ENCODE peak calls at places on chromosomes 6 and 20, in nine cellular contexts. I, F, X, G, Y, H, R, N and Q are unnamed samples.

GRCh38 chr20:53468583-53468982 is 125.1 kb downstream of the ZNF217 start:
- DNase-seq in X (no peak), R (no peak), N (no peak), I (no peak), F (no peak), Y (no peak), G (peak; percentile 20), H (no peak), Q (no peak)

GRCh38 chr6:161319231-161319630 is 45.4 kb upstream of the AGPAT4 start:
- DNase-seq in H (no peak), N (no peak), F (no peak), X (no peak), G (no peak), Y (no peak), I (no peak), R (no peak), Q (no peak)

GRCh38 chr6:161727063-161727462 is 453.2 kb upstream of the AGPAT4 start:
- DNase-seq in R (no peak), Y (no peak), X (no peak), F (no peak), N (no peak), G (no peak), H (peak; percentile 57), I (no peak), Q (no peak)

GRCh38 chr6:14661188-14661587 is 543.6 kb downstream of the CD83 start:
- DNase-seq in N (no peak), G (peak; percentile 29), X (no peak), I (peak; percentile 89), F (no peak), H (no peak), R (peak; percentile 72), Y (no peak), Q (no peak)

GRCh38 chr6:151757506-151757955 is 50.0 kb upstream of the ESR1 start:
- DNase-seq in R (no peak), X (no peak), Y (no peak), I (no peak), H (no peak), G (peak; percentile 50), N (no peak), F (no peak), Q (no peak)

GRCh38 chr6:28161410-28162079 is 19.9 kb downstream of the ZKSCAN8 start:
- DNase-seq in H (peak; percentile 77), I (peak; percentile 68), R (peak; percentile 62), F (peak; percentile 80), X (peak; percentile 85), Y (no peak), G (peak; percentile 89), N (peak; percentile 82), Q (peak; percentile 39)

GRCh38 chr6:150620244-150620643 is 20.6 kb downstream of the PLEKHG1 start:
- DNase-seq in H (no peak), Y (no peak), X (no peak), I (no peak), R (no peak), G (no peak), N (no peak), F (no peak), Q (no peak)

GRCh38 chr20:36606171-36607116 is 865 bp downstream of the RAB5IF start:
- DNase-seq in R (no peak), X (no peak), N (no peak), Y (no peak), F (peak; percentile 65), G (no peak), H (peak; percentile 46), I (peak; percentile 21), Q (no peak)

GRCh38 chr6:143579703-143580102 is 68.2 kb upstream of the FUCA2 start:
- DNase-seq in N (no peak), G (no peak), Y (peak; percentile 69), I (peak; percentile 95), X (peak; percentile 85), F (peak; percentile 96), R (no peak), H (no peak), Q (no peak)

GRCh38 chr6:105453968-105454367 is 51.1 kb upstream of the PREP start:
- DNase-seq in F (no peak), G (no peak), R (no peak), I (no peak), Y (no peak), H (no peak), N (no peak), X (no peak), Q (no peak)

GRCh38 chr20:10807013-10807412 is 133.2 kb upstream of the JAG1 start:
- DNase-seq in N (no peak), R (no peak), I (no peak), Y (no peak), H (peak; percentile 20), X (no peak), G (no peak), F (no peak), Q (no peak)

GRCh38 chr20:59434950-59435349 is 134.5 kb downstream of the EDN3 start:
- DNase-seq in Y (no peak), R (no peak), F (no peak), N (no peak), I (no peak), H (no peak), X (no peak), G (no peak), Q (no peak)

GRCh38 chr6:170403451-170403850 is 96.9 kb downstream of the FAM120B start:
- DNase-seq in X (no peak), H (peak; percentile 88), I (peak; percentile 70), F (peak; percentile 23), R (no peak), N (no peak), G (no peak), Y (no peak), Q (peak; percentile 59)

GRCh38 chr6:98605705-98606104 is 228.7 kb upstream of the POU3F2 start:
- DNase-seq in Y (no peak), F (no peak), H (no peak), G (no peak), X (no peak), I (no peak), R (no peak), N (no peak), Q (no peak)

GRCh38 chr20:64065062-64065972 is 2.3 kb downstream of the TCEA2 start:
- DNase-seq in R (no peak), F (no peak), H (no peak), Y (no peak), I (no peak), N (no peak), X (no peak), G (no peak), Q (no peak)

GRCh38 chr20:56843817-56844216 is 214.7 kb downstream of the TFAP2C start:
- DNase-seq in Y (no peak), X (no peak), I (no peak), R (no peak), G (no peak), H (no peak), F (peak; percentile 19), N (no peak), Q (no peak)

GRCh38 chr6:11083491-11083890 is 10.1 kb upstream of the SMIM13 start:
- DNase-seq in F (peak; percentile 19), R (no peak), N (no peak), I (peak; percentile 89), X (no peak), H (no peak), G (no peak), Y (no peak), Q (no peak)

GRCh38 chr6:117548797-117549301 is 53.5 kb downstream of the GOPC start:
- DNase-seq in R (no peak), F (peak; percentile 42), H (no peak), X (no peak), G (no peak), I (peak; percentile 73), Y (no peak), N (no peak), Q (no peak)

GRCh38 chr6:118787746-118788419 is 106.1 kb upstream of the ASF1A start:
- DNase-seq in G (no peak), Y (peak; percentile 32), X (peak; percentile 60), R (no peak), F (peak; percentile 45), H (no peak), N (no peak), I (no peak), Q (no peak)

GRCh38 chr20:35312348-35312747 is 20.1 kb upstream of the FAM83C start:
- DNase-seq in I (peak; percentile 96), N (no peak), F (peak; percentile 92), Y (peak; percentile 49), H (no peak), R (no peak), G (no peak), X (no peak), Q (no peak)

GRCh38 chr6:136173519-136174507 is 76.3 kb downstream of the MTFR2 start:
- DNase-seq in N (no peak), X (no peak), G (no peak), R (no peak), I (peak; percentile 96), Y (no peak), F (no peak), H (no peak), Q (no peak)

GRCh38 chr20:10578607-10579006 is 95.2 kb downstream of the JAG1 start:
- DNase-seq in Y (no peak), N (no peak), R (no peak), G (no peak), I (peak; percentile 92), H (no peak), X (no peak), F (peak; percentile 38), Q (no peak)

GRCh38 chr6:35552285-35552917 is 39.7 kb upstream of the TULP1 start:
- DNase-seq in R (peak; percentile 24), N (no peak), H (peak; percentile 48), X (no peak), G (peak; percentile 35), I (peak; percentile 35), Y (no peak), F (peak; percentile 17), Q (no peak)

GRCh38 chr6:125102901-125103300 is 50.7 kb upstream of the TPD52L1 start:
- DNase-seq in G (no peak), H (no peak), N (no peak), X (no peak), I (peak; percentile 94), Y (peak; percentile 31), R (no peak), F (peak; percentile 82), Q (no peak)

GRCh38 chr6:37101991-37102298 is 68.0 kb upstream of the PIM1 start:
- DNase-seq in N (no peak), F (no peak), R (no peak), I (no peak), X (no peak), Y (no peak), H (no peak), G (no peak), Q (no peak)

GRCh38 chr6:71012871-71013456 is 56.1 kb upstream of the B3GAT2 start:
- DNase-seq in G (peak; percentile 56), H (peak; percentile 76), Y (peak; percentile 25), X (no peak), I (peak; percentile 51), N (no peak), R (no peak), F (peak; percentile 66), Q (peak; percentile 66)

GRCh38 chr6:41471064-41471895 is 74.9 kb upstream of the FOXP4 start:
- DNase-seq in H (no peak), N (no peak), I (no peak), X (no peak), F (no peak), G (no peak), Y (no peak), R (no peak), Q (no peak)

GRCh38 chr6:157272866-157273755 is 50.2 kb downstream of the TMEM242 start:
- DNase-seq in X (no peak), F (peak; percentile 43), Y (no peak), G (no peak), N (no peak), H (peak; percentile 37), R (no peak), I (no peak), Q (no peak)

GRCh38 chr20:45850926-45851325 is 6.3 kb downstream of the ACOT8 start:
- DNase-seq in R (no peak), G (no peak), N (no peak), H (no peak), X (no peak), Y (no peak), F (no peak), I (no peak), Q (no peak)

GRCh38 chr6:41965429-41966213 is 24.0 kb upstream of the CCND3 start:
- DNase-seq in I (no peak), R (no peak), Y (no peak), H (peak; percentile 90), X (no peak), N (no peak), F (no peak), G (no peak), Q (peak; percentile 86)

GRCh38 chr6:169269180-169270076 is 15.8 kb upstream of the THBS2 start:
- DNase-seq in X (peak; percentile 73), G (no peak), N (no peak), F (peak; percentile 77), I (peak; percentile 64), R (no peak), H (no peak), Y (peak; percentile 66), Q (no peak)